ENCODE peak calls at places on chromosome 16, in seven cellular contexts. E, V, T, L, J, G and M are unnamed samples.

GRCh38 chr16:28311913-28312312 is 19.6 kb downstream of the SBK1 start:
- DNase-seq in G (no peak), V (no peak), T (no peak), L (no peak), E (no peak), J (no peak), M (no peak)

GRCh38 chr16:19027416-19027815 is 40.0 kb upstream of the COQ7 start:
- DNase-seq in E (no peak), L (no peak), V (no peak), J (no peak), G (no peak), T (no peak), M (no peak)

GRCh38 chr16:1839554-1839953 is 12.5 kb downstream of the FAHD1 start:
- DNase-seq in E (no peak), G (peak), V (no peak), T (no peak), L (no peak), J (no peak), M (no peak)

GRCh38 chr16:81204794-81205680 is 33.5 kb upstream of the BCO1 start:
- DNase-seq in G (peak), E (no peak), T (no peak), V (peak), J (peak), L (peak), M (peak)

GRCh38 chr16:74563828-74564263 is 43.1 kb downstream of the GLG1 start:
- DNase-seq in J (no peak), G (no peak), E (no peak), T (no peak), V (no peak), L (no peak), M (no peak)

GRCh38 chr16:18797746-18798145 is 3.6 kb downstream of the ARL6IP1 start:
- DNase-seq in T (no peak), E (no peak), G (no peak), L (no peak), J (no peak), V (no peak), M (no peak)

GRCh38 chr16:3495166-3495565 is at the start of gene C16orf90:
- DNase-seq in E (no peak), V (no peak), G (no peak), J (no peak), T (no peak), L (no peak), M (no peak)

GRCh38 chr16:26857371-26857770 is 209.4 kb upstream of the C16orf82 start:
- DNase-seq in E (no peak), T (peak), G (no peak), V (no peak), J (no peak), L (no peak), M (no peak)

GRCh38 chr16:4410335-4411075 is 5.9 kb downstream of the CORO7 start:
- DNase-seq in T (no peak), V (no peak), J (no peak), L (no peak), G (peak), E (peak), M (no peak)

GRCh38 chr16:19864566-19864965 is 20.1 kb downstream of the GPRC5B start:
- DNase-seq in G (no peak), L (no peak), V (no peak), J (no peak), T (no peak), E (no peak), M (no peak)

GRCh38 chr16:525520-526180 is 1.9 kb upstream of the CAPN15 start:
- DNase-seq in E (peak), T (no peak), G (peak), L (peak), J (peak), V (peak), M (no peak)

GRCh38 chr16:23979426-23979825 is 143.6 kb downstream of the PRKCB start:
- DNase-seq in J (no peak), E (no peak), V (no peak), L (no peak), T (no peak), G (no peak), M (no peak)

GRCh38 chr16:56317998-56318912 is 107.1 kb downstream of the AMFR start:
- DNase-seq in T (peak), J (peak), L (peak), E (no peak), G (peak), V (peak), M (peak)

GRCh38 chr16:67137605-67138004 is 13.2 kb downstream of the B3GNT9 start:
- DNase-seq in V (no peak), T (no peak), G (no peak), E (no peak), J (no peak), L (no peak), M (no peak)

GRCh38 chr16:59385953-59386352 is 651.8 kb upstream of the GOT2 start:
- DNase-seq in J (peak), V (no peak), L (no peak), G (peak), E (no peak), T (peak), M (no peak)

GRCh38 chr16:6105115-6105514 is 1007.5 kb upstream of the EEF2KMT start:
- DNase-seq in J (no peak), V (no peak), E (no peak), L (no peak), G (no peak), T (no peak), M (no peak)

GRCh38 chr16:11312718-11313492 is 31.8 kb upstream of the PRM1 start:
- DNase-seq in G (no peak), T (no peak), L (no peak), V (no peak), J (peak), E (peak), M (no peak)

GRCh38 chr16:28064706-28065249 is 1.3 kb upstream of the GSG1L start:
- DNase-seq in T (no peak), V (no peak), G (no peak), L (no peak), E (no peak), J (no peak), M (no peak)

GRCh38 chr16:79997257-79997656 is 396.7 kb upstream of the MAF start:
- DNase-seq in E (no peak), V (no peak), T (no peak), G (no peak), L (no peak), J (no peak), M (no peak)

GRCh38 chr16:11669380-11670146 is 1.3 kb downstream of the SNN start:
- DNase-seq in V (no peak), J (no peak), L (no peak), T (no peak), E (no peak), G (no peak), M (no peak)

GRCh38 chr16:5621826-5622225 is 524.2 kb upstream of the EEF2KMT start:
- DNase-seq in J (no peak), G (no peak), E (no peak), L (no peak), T (no peak), V (no peak), M (no peak)

GRCh38 chr16:66895697-66895995 is 15.3 kb downstream of the PDP2 start:
- DNase-seq in E (no peak), V (no peak), G (no peak), T (no peak), J (no peak), L (no peak), M (no peak)

GRCh38 chr16:77833906-77834599 is 45.7 kb downstream of the VAT1L start:
- DNase-seq in T (no peak), E (no peak), G (peak), L (no peak), V (no peak), J (no peak), M (no peak)

GRCh38 chr16:49513040-49513439 is 139.4 kb downstream of the C16orf78 start:
- DNase-seq in V (no peak), T (no peak), L (no peak), E (no peak), J (no peak), G (no peak), M (no peak)

GRCh38 chr16:86590501-86591144 is 12.3 kb downstream of the FOXL1 start:
- DNase-seq in T (no peak), G (peak), J (no peak), V (no peak), L (no peak), E (no peak), M (no peak)

GRCh38 chr16:12544477-12545291 is 259.0 kb downstream of the CPPED1 start:
- DNase-seq in G (no peak), E (peak), T (no peak), J (no peak), V (no peak), L (no peak), M (no peak)

GRCh38 chr16:88497561-88498420 is 44.7 kb downstream of the ZFPM1 start:
- DNase-seq in V (no peak), T (no peak), E (no peak), L (no peak), G (no peak), J (no peak), M (no peak)

GRCh38 chr16:58755989-58756649 is 22.0 kb upstream of the GOT2 start:
- DNase-seq in G (peak), T (no peak), L (peak), E (peak), V (peak), J (peak), M (peak)

GRCh38 chr16:21565816-21566669 is 33.3 kb upstream of the METTL9 start:
- DNase-seq in T (no peak), V (no peak), J (no peak), L (no peak), G (no peak), E (no peak), M (no peak)

GRCh38 chr16:84600343-84601229 is 17.3 kb downstream of the COTL1 start:
- DNase-seq in J (no peak), E (no peak), T (no peak), L (no peak), V (no peak), G (no peak), M (no peak)

GRCh38 chr16:1825864-1826690 is 548 bp downstream of the HAGH start:
- DNase-seq in L (peak), G (peak), T (peak), J (peak), V (peak), E (no peak), M (peak)

GRCh38 chr16:77794586-77794985 is 6.2 kb downstream of the VAT1L start:
- DNase-seq in T (no peak), E (no peak), J (no peak), V (no peak), L (no peak), G (peak), M (no peak)

GRCh38 chr16:21603920-21604319 is 4.5 kb downstream of the METTL9 start:
- DNase-seq in G (no peak), V (no peak), L (no peak), T (no peak), E (no peak), J (no peak), M (no peak)

GRCh38 chr16:29757950-29758466 is 12.2 kb upstream of the C16orf54 start:
- DNase-seq in E (no peak), J (no peak), T (no peak), V (no peak), G (peak), L (no peak), M (no peak)

GRCh38 chr16:78490847-78491246 is 391.4 kb downstream of the WWOX start:
- DNase-seq in G (no peak), V (no peak), J (no peak), L (no peak), E (no peak), T (no peak), M (no peak)